ENCODE peak calls at places on chromosome 1, in ten cellular contexts. J is A549, G is NCI-H2171 treated with DMSO at 0.1 percent for 48 hours, Z is NCI-H1092, R is GF-D8, D is vagina, U is ELR, W is Ammon's horn, F is anterior cingulate cortex, V is progenitor cell of endocrine pancreas. C is an unnamed sample.

GRCh38 chr1:32925360-32926142 is 24.4 kb upstream of the TMEM54 start:
- DNase-seq in G (peak; percentile 24), R (no peak), W (no peak), J (no peak), U (no peak), Z (peak; percentile 33), D (no peak), V (no peak), F (no peak), C (no peak)

GRCh38 chr1:115432061-115432460 is 94.0 kb upstream of the NGF start:
- DNase-seq in G (no peak), R (no peak), D (no peak), V (no peak), F (no peak), U (peak; percentile 30), J (no peak), W (no peak), Z (no peak), C (no peak)

GRCh38 chr1:35319988-35320713 is 51.6 kb downstream of the ZMYM4 start:
- DNase-seq in F (no peak), W (no peak), J (no peak), D (no peak), V (no peak), U (no peak), Z (no peak), R (no peak), G (no peak), C (no peak)

GRCh38 chr1:36922071-36922470 is 112.2 kb downstream of the GRIK3 start:
- DNase-seq in J (no peak), Z (no peak), U (no peak), R (no peak), D (no peak), V (no peak), F (no peak), G (no peak), W (no peak), C (no peak)

GRCh38 chr1:242005866-242006565 is 7.1 kb upstream of the MAP1LC3C start:
- DNase-seq in R (no peak), D (no peak), G (no peak), F (no peak), Z (no peak), U (peak; percentile 45), J (no peak), W (no peak), V (no peak), C (no peak)

GRCh38 chr1:17883662-17884395 is 128.7 kb downstream of the ACTL8 start:
- DNase-seq in J (no peak), G (no peak), R (no peak), V (no peak), D (no peak), W (no peak), F (no peak), U (no peak), Z (no peak), C (no peak)

GRCh38 chr1:113456967-113457366 is 66.7 kb downstream of the MAGI3 start:
- DNase-seq in R (no peak), J (peak; percentile 80), W (peak; percentile 59), Z (no peak), D (no peak), G (no peak), F (peak; percentile 1), V (no peak), U (peak; percentile 97), C (peak; percentile 49)

GRCh38 chr1:200206761-200207160 is 179.3 kb downstream of the NR5A2 start:
- DNase-seq in F (no peak), V (no peak), G (no peak), W (no peak), R (no peak), Z (no peak), J (no peak), U (peak; percentile 34), D (no peak), C (no peak)

GRCh38 chr1:204154525-204155255 is 2.8 kb upstream of the ETNK2 start:
- DNase-seq in R (no peak), W (no peak), Z (peak; percentile 17), F (no peak), U (no peak), D (no peak), J (no peak), V (no peak), G (peak; percentile 78), C (no peak)

GRCh38 chr1:181739214-181739613 is 255.9 kb downstream of the CACNA1E start:
- DNase-seq in Z (no peak), F (no peak), R (no peak), W (peak; percentile 21), J (no peak), D (no peak), U (no peak), V (no peak), G (no peak), C (no peak)

GRCh38 chr1:236081546-236082227 is 16.8 kb upstream of the NID1 start:
- DNase-seq in V (no peak), D (no peak), R (no peak), Z (no peak), G (no peak), U (peak; percentile 38), W (no peak), F (no peak), J (no peak), C (no peak)

GRCh38 chr1:18927654-18928272 is 25.4 kb upstream of the ALDH4A1 start:
- DNase-seq in J (no peak), U (peak; percentile 73), W (no peak), F (no peak), G (peak; percentile 52), D (no peak), V (no peak), R (peak; percentile 57), Z (no peak), C (no peak)

GRCh38 chr1:14113841-14114567 is 414.0 kb downstream of the PRDM2 start:
- DNase-seq in V (peak; percentile 21), Z (peak; percentile 49), J (no peak), R (no peak), D (no peak), F (peak; percentile 71), G (no peak), W (peak; percentile 90), U (no peak), C (peak; percentile 53)

GRCh38 chr1:42952353-42953001 is 6.2 kb downstream of the SLC2A1 start:
- DNase-seq in V (no peak), R (no peak), G (no peak), U (no peak), D (no peak), J (no peak), Z (no peak), F (no peak), W (no peak), C (no peak)

GRCh38 chr1:160860840-160861505 is 1.7 kb downstream of the CD244 start:
- DNase-seq in R (no peak), W (no peak), F (no peak), V (no peak), J (no peak), Z (no peak), D (peak; percentile 60), G (no peak), U (no peak), C (no peak)

GRCh38 chr1:11052839-11053757 is 6.1 kb upstream of the MASP2 start:
- DNase-seq in D (no peak), Z (peak; percentile 46), W (no peak), V (no peak), U (peak; percentile 17), J (no peak), G (peak; percentile 84), F (no peak), R (no peak), C (no peak)

GRCh38 chr1:40130892-40131291 is 30.3 kb upstream of the RLF start:
- DNase-seq in F (no peak), D (no peak), V (no peak), R (peak; percentile 91), Z (no peak), J (no peak), U (peak; percentile 69), G (no peak), W (no peak), C (no peak)

GRCh38 chr1:2415801-2416208 is 3.4 kb upstream of the PEX10 start:
- DNase-seq in R (no peak), G (no peak), U (no peak), Z (no peak), F (no peak), W (no peak), J (no peak), V (no peak), D (no peak), C (no peak)

GRCh38 chr1:229344139-229344538 is 1.3 kb upstream of the CCSAP start:
- DNase-seq in R (no peak), J (no peak), G (no peak), U (no peak), V (no peak), Z (no peak), D (no peak), F (no peak), W (no peak), C (no peak)

GRCh38 chr1:64033667-64034215 is 169.7 kb upstream of the UBE2U start:
- DNase-seq in F (no peak), Z (no peak), U (no peak), V (no peak), G (no peak), W (no peak), R (no peak), D (no peak), J (no peak), C (no peak)

GRCh38 chr1:240491156-240491555 is 120.8 kb downstream of the GREM2 start:
- DNase-seq in G (no peak), Z (no peak), F (no peak), W (no peak), U (peak; percentile 93), D (no peak), R (no peak), J (no peak), V (no peak), C (no peak)

GRCh38 chr1:155186266-155186954 is 12.8 kb downstream of the TRIM46 start:
- DNase-seq in W (no peak), F (no peak), V (no peak), J (no peak), U (no peak), R (no peak), D (no peak), G (no peak), Z (no peak), C (no peak)

C was measured in T47D.